ENCODE peak calls at places on chromosomes 1 and 21, in nine cellular contexts. K is upper lobe of right lung; F is esophagus squamous epithelium; D is SK-N-SH; Q is tibial nerve; P is stomach; Z is cardiac muscle cell; T is thoracic aorta; H is CD8-positive, alpha-beta memory T cell. M is an unnamed sample.

GRCh38 chr1:232329103-232329788 is 300.7 kb downstream of the SIPA1L2 start:
- DNase-seq in H (no peak), D (no peak), Q (no peak), K (no peak), T (no peak), P (no peak), F (no peak), Z (no peak), M (no peak)

GRCh38 chr21:16124397-16125130 is 394.8 kb downstream of the USP25 start:
- DNase-seq in Z (peak; percentile 91), Q (no peak), T (no peak), P (no peak), H (no peak), F (no peak), K (no peak), D (no peak), M (no peak)

GRCh38 chr1:37177230-37177864 is 143.0 kb upstream of the GRIK3 start:
- DNase-seq in H (no peak), D (peak; percentile 55), K (no peak), T (no peak), F (no peak), Q (no peak), P (no peak), Z (peak; percentile 29), M (peak; percentile 59)

GRCh38 chr1:201405484-201405831 is 6.3 kb upstream of the LAD1 start:
- DNase-seq in P (peak; percentile 57), Q (no peak), H (no peak), T (no peak), Z (no peak), F (no peak), K (peak; percentile 89), D (no peak), M (no peak)

GRCh38 chr21:17550671-17551308 is 37.9 kb downstream of the CXADR start:
- DNase-seq in P (no peak), Q (no peak), D (no peak), Z (no peak), K (no peak), H (no peak), F (no peak), T (no peak), M (no peak)

GRCh38 chr1:237878406-237878805 is 12.3 kb downstream of the ZP4 start:
- DNase-seq in Q (no peak), K (no peak), P (no peak), T (no peak), D (no peak), H (no peak), F (no peak), Z (no peak), M (no peak)

GRCh38 chr1:168966217-168966616 is 140.3 kb upstream of the ATP1B1 start:
- DNase-seq in D (no peak), P (no peak), Q (no peak), H (no peak), F (no peak), Z (no peak), T (no peak), K (no peak), M (no peak)

GRCh38 chr1:184974086-184974836 is at the start of gene NIBAN1:
- DNase-seq in F (peak; percentile 14), P (peak; percentile 73), T (peak; percentile 51), Q (peak; percentile 47), H (peak; percentile 63), Z (peak; percentile 76), K (peak; percentile 86), D (peak; percentile 80), M (peak; percentile 15)

GRCh38 chr1:227459326-227459841 is 104.0 kb upstream of the ZNF678 start:
- DNase-seq in T (no peak), D (no peak), F (no peak), H (no peak), P (no peak), Q (no peak), K (no peak), Z (no peak), M (no peak)

GRCh38 chr1:108747128-108747827 is 804 bp downstream of the STXBP3 start:
- DNase-seq in H (peak; percentile 46), Z (peak; percentile 88), D (peak; percentile 80), K (peak; percentile 83), F (peak; percentile 11), P (peak; percentile 66), T (peak; percentile 59), Q (peak; percentile 56), M (peak; percentile 81)

GRCh38 chr1:78779831-78780230 is 130.2 kb downstream of the IFI44 start:
- DNase-seq in T (no peak), Q (no peak), H (no peak), K (no peak), P (no peak), Z (peak; percentile 57), F (no peak), D (no peak), M (no peak)

GRCh38 chr1:224852901-224853568 is 76.4 kb upstream of the DNAH14 start:
- DNase-seq in F (no peak), Z (peak; percentile 76), H (no peak), T (no peak), K (no peak), D (peak; percentile 46), Q (no peak), P (no peak), M (no peak)

GRCh38 chr1:220786337-220787068 is at the start of gene MTARC1:
- DNase-seq in F (no peak), P (peak; percentile 85), Q (no peak), T (no peak), Z (peak; percentile 76), K (peak; percentile 89), D (peak; percentile 95), H (no peak), M (peak; percentile 90)

DNA sequence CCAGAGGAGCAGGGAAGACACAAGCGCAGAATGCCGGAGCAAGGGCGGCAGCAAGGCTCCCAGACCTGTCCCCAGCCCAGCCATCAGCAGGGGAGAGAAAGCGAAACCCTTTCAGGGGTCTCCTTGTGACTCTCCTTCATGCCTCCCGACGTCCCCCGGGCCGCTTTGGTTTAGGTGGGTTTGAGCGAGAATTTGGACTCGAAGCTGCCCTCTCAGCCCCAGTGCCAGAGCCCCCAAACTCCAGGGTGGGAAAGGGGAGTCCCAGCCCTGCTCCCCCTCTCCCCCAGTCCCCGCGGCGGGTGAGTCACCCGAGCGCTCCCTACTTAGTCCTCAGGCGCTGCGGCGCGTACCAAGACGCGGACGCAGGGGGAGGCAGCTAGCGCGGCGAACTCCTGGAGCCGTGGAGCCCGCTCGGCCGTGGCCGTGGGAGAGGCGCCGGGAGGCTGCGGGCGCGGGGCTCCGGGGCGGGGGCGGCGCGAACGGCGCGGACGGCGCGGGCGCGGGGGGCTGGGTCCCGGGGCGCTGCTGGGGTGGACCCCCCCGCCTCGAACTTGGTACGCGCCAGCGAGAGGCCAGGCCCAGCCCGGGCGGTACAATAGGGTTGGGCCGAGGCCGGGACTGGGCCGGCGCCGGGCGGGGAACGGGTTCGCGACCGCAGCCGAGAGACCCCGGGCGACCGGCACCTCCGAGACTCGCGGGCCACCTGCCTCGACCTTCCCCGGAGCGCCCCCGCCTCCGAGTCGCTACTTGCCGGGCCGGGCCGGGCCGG is at the start of gene MAP7D1:
- DNase-seq in D (peak; percentile 94), H (peak; percentile 82), K (peak; percentile 95), F (peak; percentile 42), P (peak; percentile 85), T (no peak), Q (peak; percentile 77), Z (peak; percentile 88), M (peak; percentile 75)
- H3K27me3 ChIP-seq in D (no peaks in the 10 kb centered on the region), H (no peaks in the 10 kb centered on the region), K (no peaks in the 10 kb centered on the region), F (no peaks in the 10 kb centered on the region), P (no peaks in the 10 kb centered on the region), T (no peaks in the 10 kb centered on the region), Q (no peaks in the 10 kb centered on the region), Z (no peaks in the 10 kb centered on the region), M (no peaks in the 10 kb centered on the region)

DNA sequence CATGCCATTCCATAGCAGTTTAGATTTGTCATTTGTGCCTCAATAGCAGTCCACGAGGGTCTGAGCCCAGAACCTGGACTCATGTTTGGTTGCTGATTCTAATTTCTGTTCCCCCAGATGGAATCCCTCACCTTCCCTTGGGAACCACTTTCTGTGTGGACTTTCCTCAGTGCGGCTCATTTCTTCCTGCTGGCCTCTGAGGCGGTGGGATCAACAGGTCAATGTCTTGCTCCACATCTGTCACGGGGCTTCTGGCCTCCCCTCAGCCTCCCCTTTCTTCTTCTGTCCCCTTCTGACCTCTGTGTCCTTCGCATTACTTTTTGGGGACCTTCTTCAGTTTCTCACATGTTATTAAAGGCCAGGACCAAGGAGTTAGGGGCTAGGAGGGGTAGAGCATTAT is 49.3 kb upstream of the PRELP start:
- DNase-seq in F (no peak), H (no peak), Z (no peak), D (no peak), T (no peak), P (no peak), Q (no peak), K (no peak), M (no peak)
- H3K4me3 ChIP-seq in F (no peak overlapping the region), H (no peak overlapping the region), Z (no peak overlapping the region), D (no peak overlapping the region), T (no peak overlapping the region), P (no peak overlapping the region), Q (no peak overlapping the region), K (no peak overlapping the region), M (no peak overlapping the region)

GRCh38 chr1:97783762-97784161 is 137.1 kb downstream of the DPYD start:
- DNase-seq in F (no peak), Z (no peak), Q (no peak), P (no peak), D (no peak), K (no peak), H (no peak), T (no peak), M (no peak)
- H3K9me3 ChIP-seq in F (no peaks in the 10 kb centered on the region), Z (no peaks in the 10 kb centered on the region), Q (no peaks in the 10 kb centered on the region), P (no peaks in the 10 kb centered on the region), D (no peaks in the 10 kb centered on the region), K (no peaks in the 10 kb centered on the region), H (no peaks in the 10 kb centered on the region), T (no peaks in the 10 kb centered on the region), M (no peaks in the 10 kb centered on the region)

GRCh38 chr21:36665806-36666205 is 33.1 kb upstream of the SIM2 start:
- DNase-seq in F (no peak), K (no peak), T (no peak), Z (no peak), P (no peak), D (no peak), H (no peak), Q (no peak), M (no peak)

GRCh38 chr21:36664678-36665022 is 34.3 kb upstream of the SIM2 start:
- DNase-seq in K (no peak), Z (no peak), D (no peak), T (no peak), H (no peak), P (no peak), F (no peak), Q (no peak), M (no peak)

GRCh38 chr21:36672737-36673136 is 26.2 kb upstream of the SIM2 start:
- DNase-seq in P (no peak), H (no peak), K (no peak), F (no peak), Q (no peak), Z (no peak), T (no peak), D (no peak), M (no peak)

GRCh38 chr21:36663033-36663855 is 35.7 kb upstream of the SIM2 start:
- DNase-seq in H (no peak), Q (no peak), K (no peak), D (no peak), P (no peak), F (no peak), Z (peak; percentile 21), T (no peak), M (no peak)

DNA sequence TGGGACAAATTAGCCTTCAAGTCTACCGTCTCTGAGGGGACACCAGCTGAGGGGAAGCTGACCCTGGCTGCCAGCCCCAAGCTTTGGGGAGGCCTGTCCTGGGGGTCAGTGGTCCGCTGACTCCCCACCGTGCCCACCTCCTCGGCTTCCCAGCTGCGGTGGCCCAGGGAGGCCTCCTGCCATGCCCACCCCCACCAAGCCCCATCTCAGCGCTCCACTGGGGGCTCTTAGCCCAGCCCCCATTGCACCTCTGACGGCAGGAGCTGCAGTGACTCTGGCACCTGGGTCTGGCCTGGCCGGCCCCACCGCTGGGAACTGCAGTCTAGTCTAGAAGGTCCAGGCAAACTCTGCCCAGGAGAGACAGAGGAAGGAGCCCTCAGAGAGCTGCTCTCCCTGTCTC is 30.2 kb upstream of the SIM2 start:
- DNase-seq in P (no peak), K (no peak), T (no peak), Q (no peak), H (no peak), D (no peak), F (no peak), Z (no peak), M (no peak)
- H3K27me3 ChIP-seq in P (no peaks in the 10 kb centered on the region), K (peaks cover 24% of the 10 kb centered on the region), T (no peaks in the 10 kb centered on the region), Q (no peaks in the 10 kb centered on the region), H (no peaks in the 10 kb centered on the region), D (peaks cover 85% of the 10 kb centered on the region), F (no peaks in the 10 kb centered on the region), Z (peaks cover 3% of the 10 kb centered on the region), M (peaks cover 27% of the 10 kb centered on the region)